ENCODE peak calls at places on chromosome 19, in four cellular contexts. One of them, this sample, is unnamed.

GRCh38 chr19:6768236-6768785 is 1.1 kb upstream of the SH2D3A start:
- DNase-seq in K562: no peak
- DNase-seq in HepG2: no peak
- DNase-seq in GM12878: no peak
- DNase-seq in this sample: no peak

GRCh38 chr19:35247526-35248309 is 1.1 kb upstream of the LSR start:
- DNase-seq in K562: peak
- DNase-seq in HepG2: peak
- DNase-seq in GM12878: peak
- DNase-seq in this sample: peak

GRCh38 chr19:16888629-16889371 is at the start of gene F2RL3:
- DNase-seq in K562: peak
- DNase-seq in HepG2: no peak
- DNase-seq in GM12878: no peak
- DNase-seq in this sample: peak

GRCh38 chr19:27734496-27735220 is 1478.3 kb downstream of the UQCRFS1 start:
- DNase-seq in K562: no peak
- DNase-seq in HepG2: no peak
- DNase-seq in GM12878: no peak
- DNase-seq in this sample: no peak

GRCh38 chr19:5454743-5455142 is 474 bp upstream of the ZNRF4 start:
- DNase-seq in K562: no peak
- DNase-seq in HepG2: no peak
- DNase-seq in GM12878: no peak
- DNase-seq in this sample: no peak

GRCh38 chr19:10286803-10287737 is at the start of gene ICAM4:
- DNase-seq in K562: peak
- DNase-seq in HepG2: peak
- DNase-seq in GM12878: no peak
- DNase-seq in this sample: peak

GRCh38 chr19:41114132-41114531 is at the start of gene CYP2F1:
- DNase-seq in K562: no peak
- DNase-seq in HepG2: no peak
- DNase-seq in GM12878: no peak
- DNase-seq in this sample: no peak

GRCh38 chr19:35346193-35347052 is 1.3 kb upstream of the FFAR1 start:
- DNase-seq in K562: peak
- DNase-seq in HepG2: peak
- DNase-seq in GM12878: peak
- DNase-seq in this sample: no peak

DNA sequence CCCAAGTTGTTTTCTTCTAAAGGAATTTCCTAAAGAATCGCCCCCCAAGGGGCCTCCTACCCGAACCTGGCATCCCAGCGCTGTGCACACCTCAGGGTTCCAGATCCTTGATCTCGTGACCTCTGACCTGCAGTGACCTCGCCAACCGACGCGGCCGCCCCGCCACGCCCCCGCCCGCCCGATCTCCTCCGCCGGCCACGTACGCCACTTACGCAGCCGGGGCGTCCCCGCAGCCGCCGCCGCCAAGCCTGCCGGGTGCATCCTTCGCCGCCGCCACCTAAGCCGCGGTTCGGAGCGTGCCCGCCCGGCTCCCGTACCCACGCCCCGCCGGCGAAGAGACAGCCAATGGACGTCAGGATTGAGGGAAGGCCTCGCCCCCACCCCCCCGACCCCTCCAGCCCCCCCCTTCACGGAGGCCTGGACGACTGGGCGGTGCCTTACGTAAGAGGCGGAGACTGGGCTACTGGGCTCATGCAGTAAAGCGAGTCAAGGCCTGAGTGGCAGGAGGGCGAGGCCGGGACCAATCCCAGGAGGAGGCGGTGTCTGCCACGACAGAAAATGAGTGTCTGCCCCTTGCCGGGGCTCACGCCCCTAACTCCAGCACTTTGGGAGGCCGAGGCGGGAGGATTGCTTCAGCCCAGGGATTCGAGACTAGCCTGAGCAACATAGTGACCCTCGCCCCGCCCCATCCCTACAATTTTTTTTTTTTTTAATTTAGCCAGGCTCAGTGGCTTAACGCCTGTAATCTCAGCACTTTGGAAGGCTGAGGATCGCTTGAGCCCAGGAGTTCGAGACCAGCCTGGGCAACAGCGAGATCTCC is at the start of gene YIF1B:
- DNase-seq in K562: peak
- DNase-seq in HepG2: peak
- DNase-seq in GM12878: peak
- DNase-seq in this sample: peak
- TF ChIP-seq EZH2 in K562: no peak
- TF ChIP-seq EZH2 in HepG2: no peak
- TF ChIP-seq EZH2 in GM12878: no peak
- TF ChIP-seq EZH2 in this sample: no peak

DNA sequence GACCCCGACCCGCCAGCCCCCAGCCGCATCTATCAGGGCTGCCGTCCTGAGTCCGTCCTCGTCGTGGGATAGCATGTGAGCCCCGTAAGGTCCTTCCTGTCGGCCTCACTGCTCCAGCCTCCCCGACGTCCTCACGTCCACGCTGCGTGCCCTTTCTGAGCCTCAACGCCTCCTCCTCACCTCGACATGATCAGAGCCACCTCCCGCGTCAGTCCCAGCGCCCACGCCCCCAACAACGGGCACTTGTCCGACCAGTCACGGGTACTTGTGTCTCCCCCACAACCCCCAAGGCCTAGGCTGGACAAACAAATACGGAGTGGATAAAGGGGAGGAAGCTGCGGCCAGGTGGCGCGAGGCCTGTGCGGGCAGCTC is 665 bp downstream of the ZNF497 start:
- DNase-seq in K562: peak
- DNase-seq in HepG2: peak
- DNase-seq in GM12878: no peak
- DNase-seq in this sample: peak
- TF ChIP-seq JUNB in K562: no peak
- TF ChIP-seq JUNB in HepG2: no peak
- TF ChIP-seq JUNB in GM12878: no peak
- TF ChIP-seq JUNB in this sample: no peak

GRCh38 chr19:49761625-49762311 is 1.3 kb downstream of the TSKS start:
- DNase-seq in K562: peak
- DNase-seq in HepG2: peak
- DNase-seq in GM12878: no peak
- DNase-seq in this sample: peak
- TF ChIP-seq CTCF in K562: peak
- TF ChIP-seq CTCF in HepG2: peak
- TF ChIP-seq CTCF in GM12878: no peak
- TF ChIP-seq CTCF in this sample: peak

GRCh38 chr19:17967258-17968051 is 548 bp downstream of the KCNN1 start:
- DNase-seq in K562: no peak
- DNase-seq in HepG2: no peak
- DNase-seq in GM12878: no peak
- DNase-seq in this sample: no peak
- TF ChIP-seq EZH2 in K562: no peak
- TF ChIP-seq EZH2 in HepG2: peak
- TF ChIP-seq EZH2 in GM12878: no peak
- TF ChIP-seq EZH2 in this sample: no peak

DNA sequence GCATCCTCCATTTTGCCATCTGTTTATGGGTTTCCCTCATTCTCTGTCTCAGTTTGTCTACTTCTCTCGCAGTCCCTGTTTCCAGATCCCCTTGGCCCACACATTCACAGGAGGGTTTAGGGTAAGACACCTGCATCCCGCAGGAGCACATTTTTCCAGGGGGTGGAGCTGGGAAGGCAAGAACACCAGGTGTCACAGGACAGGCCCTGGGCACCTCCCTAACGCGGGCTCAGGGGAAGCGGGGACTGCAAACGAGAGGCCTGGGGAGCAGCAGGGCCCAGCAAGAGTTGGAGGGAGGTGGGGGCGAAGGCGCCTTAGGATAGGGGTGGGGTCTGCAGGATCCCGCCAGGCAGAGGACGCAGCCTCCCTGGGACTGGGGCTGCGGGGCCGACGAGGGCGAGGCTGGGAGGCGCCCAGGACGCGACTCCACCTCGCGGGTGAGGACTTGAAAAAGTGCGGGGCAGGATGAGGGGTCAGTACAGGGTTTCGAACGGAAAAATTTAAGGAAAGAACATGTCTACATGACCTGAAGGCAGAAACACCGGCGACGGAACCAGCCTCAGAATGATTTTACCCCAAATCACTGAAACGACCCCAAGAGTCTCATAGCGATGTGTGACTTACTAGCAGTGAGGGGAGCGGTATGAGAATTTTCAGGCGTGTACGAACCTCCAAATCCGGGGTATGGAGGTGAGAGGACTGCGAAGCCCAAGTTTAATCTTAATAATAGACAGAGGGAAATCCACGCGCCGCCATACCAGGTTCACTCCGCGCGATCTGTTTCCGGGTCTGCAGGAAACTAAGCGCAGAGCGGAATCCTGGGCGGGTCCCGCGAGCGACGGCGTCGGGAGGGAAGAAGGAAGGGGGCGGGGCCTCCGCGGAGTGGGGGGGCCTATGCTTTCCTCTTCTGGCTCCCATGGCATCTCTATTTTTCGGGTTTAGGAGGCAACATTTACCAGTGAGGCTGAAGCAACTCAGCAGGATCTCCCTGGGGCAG is 7.1 kb upstream of the ERVV-2 start:
- DNase-seq in K562: peak
- DNase-seq in HepG2: no peak
- DNase-seq in GM12878: no peak
- DNase-seq in this sample: peak
- TF ChIP-seq JUNB in K562: no peak
- TF ChIP-seq JUNB in HepG2: no peak
- TF ChIP-seq JUNB in GM12878: no peak
- TF ChIP-seq JUNB in this sample: no peak

DNA sequence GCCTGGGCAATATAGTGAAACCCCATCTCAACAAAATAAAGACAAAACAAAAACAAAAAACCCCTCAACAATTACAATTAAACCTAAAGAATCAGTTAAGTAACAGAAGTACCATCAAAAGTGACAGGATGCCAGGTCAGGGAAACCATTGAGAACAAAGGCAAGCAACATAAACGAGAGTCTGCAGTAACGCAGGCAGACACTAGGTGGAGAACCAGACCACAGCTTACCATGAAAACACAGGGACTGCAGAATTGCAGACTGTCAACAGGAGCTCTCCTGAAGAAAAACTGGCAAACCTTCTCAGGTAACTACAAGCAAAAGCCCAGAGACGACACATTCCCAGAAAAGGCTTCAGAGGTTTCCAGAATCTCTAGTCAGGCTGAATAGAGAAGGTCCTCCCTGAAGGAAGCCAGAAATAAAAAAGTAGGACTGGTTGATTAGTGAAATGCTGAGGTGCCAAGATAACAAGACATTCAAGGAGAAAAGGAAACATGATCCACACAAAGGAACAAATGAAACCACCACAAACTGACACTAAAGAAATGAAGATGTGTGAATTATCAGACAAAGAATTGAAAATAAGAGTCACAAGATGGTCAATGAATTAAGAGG is 2.2 kb upstream of the ZNF665 start:
- DNase-seq in K562: peak
- DNase-seq in HepG2: peak
- DNase-seq in GM12878: peak
- DNase-seq in this sample: peak
- TF ChIP-seq CTCF in K562: peak
- TF ChIP-seq CTCF in HepG2: peak
- TF ChIP-seq CTCF in GM12878: peak
- TF ChIP-seq CTCF in this sample: peak

GRCh38 chr19:1755467-1756155 is 2.3 kb downstream of the ONECUT3 start:
- DNase-seq in K562: no peak
- DNase-seq in HepG2: no peak
- DNase-seq in GM12878: no peak
- DNase-seq in this sample: no peak
- TF ChIP-seq EZH2 in K562: no peak
- TF ChIP-seq EZH2 in HepG2: no peak
- TF ChIP-seq EZH2 in GM12878: no peak
- TF ChIP-seq EZH2 in this sample: peak